ENCODE peak calls at places on chromosomes 11 and 22, in nine cellular contexts. Z, T, G, Q, L, A, P, H and V are unnamed samples.

GRCh38 chr11:1153105-1153950 is 4.4 kb upstream of the MUC5AC start:
- DNase-seq in Z (peak), T (no peak), G (no peak), Q (no peak), L (no peak), A (no peak), P (no peak), H (peak), V (no peak)

GRCh38 chr11:67301951-67302516 is 1.3 kb upstream of the SSH3 start:
- DNase-seq in Z (no peak), T (no peak), G (no peak), Q (peak), L (no peak), A (peak), P (no peak), H (peak), V (peak)

GRCh38 chr22:29737251-29738117 is 17.7 kb downstream of the CABP7 start:
- DNase-seq in Z (no peak), T (no peak), G (no peak), Q (no peak), L (no peak), A (peak), P (no peak), H (no peak), V (no peak)

GRCh38 chr22:35611891-35612576 is 5.1 kb downstream of the MB start:
- DNase-seq in Z (no peak), T (no peak), G (no peak), Q (peak), L (no peak), A (no peak), P (no peak), H (no peak), V (peak)

GRCh38 chr11:29679996-29680395 is 336.8 kb downstream of the KCNA4 start:
- DNase-seq in Z (no peak), T (no peak), G (no peak), Q (no peak), L (no peak), A (no peak), P (no peak), H (no peak), V (no peak)

GRCh38 chr11:72639475-72640375 is 34.5 kb downstream of the PDE2A start:
- DNase-seq in Z (no peak), T (no peak), G (no peak), Q (no peak), L (no peak), A (peak), P (no peak), H (no peak), V (no peak)

GRCh38 chr11:62566247-62566646 is 7.4 kb downstream of the EEF1G start:
- DNase-seq in Z (no peak), T (no peak), G (no peak), Q (no peak), L (no peak), A (no peak), P (no peak), H (no peak), V (no peak)

GRCh38 chr11:61160487-61161189 is 588 bp downstream of the VPS37C start:
- DNase-seq in Z (no peak), T (no peak), G (no peak), Q (no peak), L (no peak), A (no peak), P (no peak), H (no peak), V (no peak)

GRCh38 chr11:70445605-70446004 is 47.3 kb downstream of the CTTN start:
- DNase-seq in Z (no peak), T (no peak), G (no peak), Q (no peak), L (no peak), A (no peak), P (no peak), H (no peak), V (no peak)

GRCh38 chr22:26642465-26643367 is 14.7 kb upstream of the MIAT start:
- DNase-seq in Z (no peak), T (peak), G (peak), Q (peak), L (peak), A (peak), P (peak), H (peak), V (peak)

GRCh38 chr11:35675901-35676610 is 13.5 kb downstream of the TRIM44 start:
- DNase-seq in Z (no peak), T (no peak), G (no peak), Q (no peak), L (no peak), A (no peak), P (no peak), H (no peak), V (no peak)

GRCh38 chr22:38243007-38243775 is 29.6 kb downstream of the TMEM184B start:
- DNase-seq in Z (peak), T (no peak), G (no peak), Q (peak), L (no peak), A (peak), P (no peak), H (no peak), V (peak)

GRCh38 chr11:118224512-118225180 is at the start of gene JAML:
- DNase-seq in Z (no peak), T (peak), G (peak), Q (peak), L (peak), A (no peak), P (peak), H (peak), V (no peak)

GRCh38 chr11:130408901-130409300 is 19.5 kb downstream of the ADAMTS8 start:
- DNase-seq in Z (no peak), T (no peak), G (no peak), Q (no peak), L (no peak), A (no peak), P (no peak), H (no peak), V (no peak)

GRCh38 chr11:73288197-73288872 is 16.2 kb downstream of the P2RY6 start:
- DNase-seq in Z (no peak), T (no peak), G (no peak), Q (no peak), L (no peak), A (no peak), P (no peak), H (no peak), V (no peak)

GRCh38 chr22:49372530-49373288 is 455.0 kb downstream of the BRD1 start:
- DNase-seq in Z (peak), T (no peak), G (no peak), Q (no peak), L (no peak), A (no peak), P (no peak), H (no peak), V (no peak)

GRCh38 chr11:11520231-11521015 is 101.4 kb downstream of the GALNT18 start:
- DNase-seq in Z (no peak), T (no peak), G (no peak), Q (no peak), L (no peak), A (no peak), P (no peak), H (no peak), V (no peak)

GRCh38 chr22:50086526-50086925 is 1.3 kb upstream of the MLC1 start:
- DNase-seq in Z (no peak), T (no peak), G (no peak), Q (no peak), L (no peak), A (no peak), P (no peak), H (no peak), V (no peak)